ENCODE peak calls at places on chromosomes 5 and 9, in five cellular contexts. M is H1, G is upper lobe of left lung, J is AG09309, N is OCI-LY7. H is an unnamed sample.
A peak's percentile ranks its signal among the peaks of the same experiment; 100 is the strongest.

GRCh38 chr9:3136999-3137675 is 293.2 kb upstream of the PUM3 start:
- DNase-seq in M (no peak), G (no peak), J (peak; percentile 38), N (no peak), H (no peak)

GRCh38 chr5:78056053-78056452 is 238.4 kb downstream of the AP3B1 start:
- DNase-seq in M (no peak), G (no peak), J (no peak), N (no peak), H (no peak)

GRCh38 chr5:176731506-176732192 is 78.7 kb upstream of the UNC5A start:
- DNase-seq in M (no peak), G (no peak), J (no peak), N (no peak), H (no peak)

GRCh38 chr9:94809778-94810177 is 83.3 kb downstream of the AOPEP start:
- DNase-seq in M (no peak), G (no peak), J (no peak), N (no peak), H (no peak)

GRCh38 chr5:76145945-76146344 is 62.8 kb downstream of the SV2C start:
- DNase-seq in M (no peak), G (no peak), J (no peak), N (peak; percentile 47), H (peak; percentile 21)

GRCh38 chr9:15468113-15468512 is 42.7 kb downstream of the PSIP1 start:
- DNase-seq in M (no peak), G (no peak), J (no peak), N (no peak), H (no peak)

GRCh38 chr9:27664136-27664819 is 91.0 kb upstream of the C9orf72 start:
- DNase-seq in M (no peak), G (no peak), J (no peak), N (no peak), H (no peak)

GRCh38 chr5:172450861-172451695 is 3.2 kb downstream of the SH3PXD2B start:
- DNase-seq in M (peak; percentile 81), G (peak; percentile 38), J (no peak), N (peak; percentile 32), H (peak; percentile 56)

GRCh38 chr5:113087994-113088519 is 111.5 kb downstream of the DCP2 start:
- DNase-seq in M (no peak), G (no peak), J (no peak), N (no peak), H (no peak)

GRCh38 chr9:1554123-1555045 is 460.8 kb upstream of the SMARCA2 start:
- DNase-seq in M (no peak), G (no peak), J (no peak), N (no peak), H (no peak)

GRCh38 chr5:175706499-175706898 is 48.6 kb downstream of the HRH2 start:
- DNase-seq in M (no peak), G (no peak), J (no peak), N (no peak), H (no peak)

GRCh38 chr9:136650648-136651047 is 12.1 kb upstream of the EGFL7 start:
- DNase-seq in M (no peak), G (no peak), J (no peak), N (no peak), H (no peak)

GRCh38 chr5:67552773-67553172 is 356.2 kb upstream of the CD180 start:
- DNase-seq in M (no peak), G (no peak), J (no peak), N (no peak), H (no peak)

GRCh38 chr5:79346420-79346824 is 110.5 kb downstream of the JMY start:
- DNase-seq in M (no peak), G (no peak), J (peak; percentile 20), N (no peak), H (no peak)

GRCh38 chr9:77183581-77183980 is 6.2 kb downstream of the VPS13A start:
- DNase-seq in M (no peak), G (no peak), J (no peak), N (no peak), H (no peak)

GRCh38 chr5:1800470-1801060 is 642 bp upstream of the NDUFS6 start:
- DNase-seq in M (no peak), G (no peak), J (no peak), N (no peak), H (no peak)
- TF ChIP-seq CTCF in M (no peak), G (no peak), J (no peak), N (no peak), H (no peak)

GRCh38 chr5:151283120-151283825 is 20.3 kb downstream of the SLC36A3 start:
- DNase-seq in M (peak; percentile 13), G (no peak), J (no peak), N (no peak), H (no peak)

GRCh38 chr5:151285683-151286082 is 17.9 kb downstream of the SLC36A3 start:
- DNase-seq in M (peak; percentile 16), G (no peak), J (no peak), N (no peak), H (no peak)

GRCh38 chr5:151281001-151281639 is 22.4 kb downstream of the SLC36A3 start:
- DNase-seq in M (no peak), G (no peak), J (no peak), N (no peak), H (no peak)

GRCh38 chr5:151286246-151286645 is 17.3 kb downstream of the SLC36A3 start:
- DNase-seq in M (no peak), G (no peak), J (no peak), N (no peak), H (no peak)

DNA sequence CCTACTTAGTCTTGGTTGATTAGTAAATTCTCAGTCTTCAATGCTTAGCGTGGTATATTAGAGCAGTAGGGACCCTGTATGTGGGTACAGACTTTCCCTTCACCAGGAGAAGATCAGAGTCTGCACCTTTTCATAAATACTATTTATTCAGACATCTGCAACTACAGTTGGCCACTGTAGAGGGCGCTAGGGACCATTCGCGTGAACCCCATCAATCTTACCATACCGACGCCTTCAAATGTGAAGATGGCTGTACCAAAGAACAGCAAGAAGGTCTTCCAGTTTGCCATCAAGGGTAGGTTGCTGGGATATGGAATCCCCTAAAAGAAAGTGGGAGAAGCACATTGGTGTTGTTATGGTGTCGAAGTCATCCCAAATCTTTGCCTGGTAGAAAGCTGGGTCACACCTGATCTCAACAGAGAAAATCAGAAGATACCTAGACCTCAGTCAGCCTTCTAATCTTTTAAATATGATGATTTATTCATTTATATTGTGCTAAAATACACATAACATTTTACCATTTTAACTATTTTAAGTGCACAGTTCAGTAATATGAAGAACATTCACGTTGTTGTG is 19.1 kb downstream of the SLC36A3 start:
- DNase-seq in M (peak; percentile 55), G (no peak), J (no peak), N (peak; percentile 24), H (peak; percentile 16)
- TF ChIP-seq CTCF in M (peak; percentile 80), G (peak; percentile 20), J (peak; percentile 21), N (peak; percentile 74), H (peak; percentile 29)

GRCh38 chr5:164256954-164257353 is 751.5 kb downstream of the MAT2B start:
- DNase-seq in M (no peak), G (no peak), J (no peak), N (no peak), H (no peak)

GRCh38 chr5:164253764-164254163 is 748.3 kb downstream of the MAT2B start:
- DNase-seq in M (no peak), G (no peak), J (no peak), N (no peak), H (no peak)

GRCh38 chr5:164256351-164256750 is 750.9 kb downstream of the MAT2B start:
- DNase-seq in M (no peak), G (no peak), J (no peak), N (no peak), H (no peak)

DNA sequence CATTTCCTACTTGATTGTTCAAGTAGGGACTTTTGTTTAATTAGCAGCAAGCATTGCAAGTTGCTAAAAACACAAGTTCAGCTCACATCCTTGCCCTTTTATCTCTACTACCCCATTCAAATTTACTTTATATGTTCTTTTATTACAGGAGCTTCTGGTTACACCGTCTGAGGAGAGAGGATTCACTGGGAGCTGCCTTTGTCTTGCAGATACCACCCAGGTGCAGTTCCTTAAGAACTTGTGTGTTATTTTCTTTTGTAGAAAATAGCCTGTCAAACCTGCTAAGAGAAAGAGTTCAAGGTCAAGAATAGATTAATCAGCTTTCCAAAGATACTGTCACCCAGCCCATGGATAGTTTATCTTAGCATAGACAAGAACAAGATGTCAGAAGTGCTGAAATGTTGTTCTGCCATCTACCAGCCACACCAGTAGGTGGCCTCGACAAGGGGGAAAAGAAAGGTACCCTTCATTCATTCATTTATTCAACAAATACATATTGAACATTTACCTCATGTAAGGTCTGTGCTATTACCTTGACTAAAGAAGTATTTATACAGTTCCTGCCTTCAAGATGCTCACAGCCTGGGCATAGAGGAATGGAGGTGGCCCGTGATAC is 750.3 kb downstream of the MAT2B start:
- DNase-seq in M (no peak), G (no peak), J (no peak), N (no peak), H (no peak)
- TF ChIP-seq CTCF in M (peak; percentile 35), G (no peak), J (no peak), N (peak; percentile 15), H (no peak)

DNA sequence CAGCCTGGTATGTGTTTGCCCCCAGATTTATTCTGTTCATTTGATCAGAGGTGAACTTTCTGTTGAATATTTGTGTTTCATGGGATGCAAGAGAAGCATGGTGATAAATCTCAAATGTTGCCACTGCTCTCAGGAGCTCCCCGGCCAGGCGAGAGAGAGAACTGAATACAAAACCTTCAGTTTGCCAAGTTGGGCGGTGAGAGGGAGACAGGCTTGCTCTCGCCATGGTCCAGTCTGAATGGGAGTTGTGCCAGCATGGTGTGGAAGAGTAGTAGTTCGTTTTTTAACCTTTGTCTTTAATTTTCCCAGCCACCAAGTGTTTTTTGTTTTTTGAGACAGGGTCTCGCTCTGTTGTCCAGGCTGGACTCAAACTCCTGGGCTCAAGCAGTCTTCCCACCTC is 2.7 kb downstream of the NTMT1 start:
- DNase-seq in M (no peak), G (no peak), J (no peak), N (no peak), H (no peak)
- TF ChIP-seq CTCF in M (no peak), G (no peak), J (no peak), N (no peak), H (no peak)

DNA sequence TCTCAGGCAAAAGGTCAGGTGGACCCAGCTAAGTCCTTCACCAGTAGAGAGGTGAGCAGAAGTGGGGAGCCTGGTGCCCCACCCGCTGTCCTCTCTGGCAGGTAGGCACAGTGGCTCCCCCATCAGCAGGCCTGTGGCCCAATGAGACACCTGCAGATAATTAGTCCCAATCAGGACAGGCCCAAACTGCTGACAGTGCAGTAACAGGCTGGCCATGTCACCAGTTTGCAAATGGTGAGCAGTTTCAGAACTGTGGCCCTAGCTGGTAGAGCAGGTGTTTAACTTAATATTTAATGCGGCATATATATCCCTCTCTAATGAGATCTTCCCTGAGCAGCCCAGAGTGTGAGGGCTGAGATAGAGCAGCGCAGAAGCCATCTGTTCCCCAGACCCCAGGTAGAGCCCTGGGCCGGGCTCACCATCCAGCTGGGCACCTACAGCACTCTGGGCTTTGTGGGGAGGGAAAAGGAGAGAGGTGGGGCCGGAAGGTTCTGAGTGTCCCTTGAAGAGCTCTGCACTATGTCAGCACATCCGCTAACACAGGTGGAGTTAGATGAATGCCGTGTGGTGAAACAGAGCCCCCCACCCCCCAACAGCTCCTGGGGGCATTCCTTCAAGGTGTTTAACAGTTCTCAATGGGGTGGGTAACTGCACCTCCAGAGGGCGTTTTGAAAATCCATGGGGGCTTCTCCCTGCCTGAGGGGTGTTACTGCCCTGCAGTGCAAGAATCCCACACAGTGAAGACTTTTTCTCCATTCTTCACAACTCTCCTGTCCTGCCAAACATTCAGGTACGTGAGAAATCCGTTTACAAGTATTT is 120.5 kb downstream of the PAX5 start:
- DNase-seq in M (no peak), G (no peak), J (no peak), N (no peak), H (no peak)
- TF ChIP-seq CTCF in M (peak; percentile 54), G (no peak), J (peak; percentile 7), N (peak; percentile 59), H (no peak)

GRCh38 chr5:173923236-173924104 is 35.3 kb downstream of the CPEB4 start:
- DNase-seq in M (no peak), G (no peak), J (no peak), N (peak; percentile 37), H (no peak)
- TF ChIP-seq CTCF in M (no peak), G (no peak), J (no peak), N (no peak), H (no peak)

H was measured in GM13976.